ENCODE peak calls at places on chromosomes 12 and 14, in six cellular contexts. V is transverse colon, Q is HCT116, C is spleen, U is GM23338, J is Panc1. W is an unnamed sample.

GRCh38 chr12:53737951-53738833 is 10.9 kb upstream of the CALCOCO1 start:
- DNase-seq in V (peak; percentile 35), Q (no peak), C (peak; percentile 80), U (peak; percentile 83), J (no peak), W (no peak)

GRCh38 chr12:110117948-110118685 is 6.0 kb upstream of the IFT81 start:
- DNase-seq in V (no peak), Q (no peak), C (no peak), U (no peak), J (no peak), W (no peak)

GRCh38 chr12:2640709-2641108 is 154.1 kb upstream of the FKBP4 start:
- DNase-seq in V (peak; percentile 11), Q (peak; percentile 81), C (peak; percentile 59), U (no peak), J (peak; percentile 28), W (no peak)

GRCh38 chr12:1839956-1840550 is 19.7 kb downstream of the LRTM2 start:
- DNase-seq in V (no peak), Q (no peak), C (no peak), U (peak; percentile 19), J (no peak), W (no peak)

GRCh38 chr14:36662543-36663403 is 1.1 kb downstream of the PAX9 start:
- DNase-seq in V (no peak), Q (no peak), C (no peak), U (peak; percentile 77), J (no peak), W (peak; percentile 81)

GRCh38 chr12:79706676-79707075 is 15.9 kb upstream of the PAWR start:
- DNase-seq in V (no peak), Q (no peak), C (no peak), U (no peak), J (no peak), W (no peak)

GRCh38 chr14:35480119-35480769 is 53.7 kb upstream of the INSM2 start:
- DNase-seq in V (no peak), Q (no peak), C (no peak), U (no peak), J (no peak), W (no peak)

GRCh38 chr12:54341901-54342300 is 17.0 kb downstream of the COPZ1 start:
- DNase-seq in V (no peak), Q (no peak), C (no peak), U (no peak), J (no peak), W (no peak)

GRCh38 chr14:22483863-22484593 is 105.0 kb downstream of the DAD1 start:
- DNase-seq in V (no peak), Q (no peak), C (no peak), U (no peak), J (no peak), W (no peak)

GRCh38 chr14:67077914-67078313 is 111.3 kb upstream of the GARIN2 start:
- DNase-seq in V (no peak), Q (no peak), C (no peak), U (no peak), J (no peak), W (no peak)

GRCh38 chr12:8697120-8697475 is 693 bp upstream of the RIMKLB start:
- DNase-seq in V (no peak), Q (no peak), C (peak; percentile 90), U (peak; percentile 79), J (no peak), W (peak; percentile 90)

GRCh38 chr12:77685112-77685511 is 145.6 kb upstream of the NAV3 start:
- DNase-seq in V (peak; percentile 47), Q (peak; percentile 71), C (no peak), U (peak; percentile 82), J (peak; percentile 50), W (peak; percentile 23)

GRCh38 chr14:103724116-103724515 is 8.5 kb downstream of the ZFYVE21 start:
- DNase-seq in V (peak; percentile 35), Q (no peak), C (no peak), U (no peak), J (no peak), W (peak; percentile 87)

GRCh38 chr12:53695148-53696138 is 19.6 kb upstream of the ATP5MC2 start:
- DNase-seq in V (peak; percentile 17), Q (peak; percentile 36), C (peak; percentile 76), U (peak; percentile 70), J (no peak), W (peak; percentile 87)

GRCh38 chr12:132238487-132239248 is 90.7 kb downstream of the GALNT9 start:
- DNase-seq in V (no peak), Q (no peak), C (peak; percentile 69), U (no peak), J (no peak), W (no peak)

GRCh38 chr12:49010092-49010668 is 8.4 kb downstream of the PRKAG1 start:
- DNase-seq in V (no peak), Q (no peak), C (no peak), U (no peak), J (no peak), W (no peak)

GRCh38 chr12:93514853-93515252 is 47.5 kb downstream of the MRPL42 start:
- DNase-seq in V (no peak), Q (no peak), C (no peak), U (no peak), J (peak; percentile 25), W (no peak)

GRCh38 chr12:6122211-6122610 is 2.3 kb downstream of the VWF start:
- DNase-seq in V (no peak), Q (no peak), C (no peak), U (no peak), J (no peak), W (no peak)

GRCh38 chr14:100698719-100699448 is 27.8 kb upstream of the DLK1 start:
- DNase-seq in V (no peak), Q (no peak), C (no peak), U (no peak), J (no peak), W (no peak)

GRCh38 chr14:22311625-22312024 is 277.4 kb downstream of the DAD1 start:
- DNase-seq in V (no peak), Q (no peak), C (no peak), U (no peak), J (no peak), W (no peak)

GRCh38 chr12:70248916-70249315 is 5.7 kb downstream of the CNOT2 start:
- DNase-seq in V (no peak), Q (no peak), C (no peak), U (no peak), J (no peak), W (no peak)

GRCh38 chr12:53987748-53988147 is 2.8 kb downstream of the HOXC10 start:
- DNase-seq in V (no peak), Q (no peak), C (no peak), U (no peak), J (no peak), W (no peak)

GRCh38 chr12:6074979-6075585 is 49.4 kb downstream of the VWF start:
- DNase-seq in V (peak; percentile 36), Q (no peak), C (peak; percentile 83), U (peak; percentile 52), J (no peak), W (peak; percentile 78)

GRCh38 chr12:14264777-14265176 is 100.7 kb upstream of the ATF7IP start:
- DNase-seq in V (no peak), Q (no peak), C (no peak), U (no peak), J (no peak), W (no peak)

GRCh38 chr12:1630081-1630826 is 1.2 kb downstream of the WNT5B start:
- DNase-seq in V (peak; percentile 59), Q (no peak), C (peak; percentile 84), U (peak; percentile 61), J (no peak), W (peak; percentile 55)

GRCh38 chr14:59187802-59188460 is 536 bp upstream of the DAAM1 start:
- DNase-seq in V (peak; percentile 31), Q (no peak), C (peak; percentile 88), U (peak; percentile 45), J (peak; percentile 15), W (peak; percentile 42)

GRCh38 chr12:21169878-21170472 is 39.0 kb downstream of the SLCO1B1 start:
- DNase-seq in V (peak; percentile 24), Q (peak; percentile 37), C (no peak), U (peak; percentile 90), J (peak; percentile 15), W (no peak)
- TF ChIP-seq CTCF in V (peak; percentile 43), Q (peak; percentile 94), C (peak; percentile 9), U (peak; percentile 98), J (peak; percentile 68), W (peak; percentile 48)

DNA sequence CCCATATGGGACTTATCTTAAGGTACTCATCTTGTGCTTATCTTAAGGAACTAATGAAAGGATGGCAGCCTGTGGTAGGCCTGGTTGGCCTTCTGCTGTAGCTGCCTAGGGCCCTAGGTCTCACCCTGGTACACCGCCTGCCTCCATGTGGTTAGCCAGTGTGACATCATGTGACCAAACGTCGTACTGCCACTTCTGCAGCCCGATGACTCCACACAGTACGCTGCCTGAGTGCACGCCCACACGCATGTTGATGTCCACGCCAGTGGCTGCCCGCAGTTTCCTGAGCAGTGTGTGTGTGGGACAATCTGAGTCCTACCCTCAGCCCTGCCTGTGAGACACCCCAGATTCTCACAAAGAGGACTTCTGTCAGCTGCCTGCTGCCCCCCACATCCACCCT is 5.1 kb downstream of the ADCY4 start:
- DNase-seq in V (peak; percentile 69), Q (no peak), C (peak; percentile 94), U (no peak), J (no peak), W (peak; percentile 70)
- TF ChIP-seq POLR2AphosphoS5 in V (no peak), Q (no peak), C (peak; percentile 84), U (no peak), J (no peak), W (peak; percentile 59)

GRCh38 chr14:54782803-54783659 is 119.6 kb downstream of the GCH1 start:
- DNase-seq in V (peak; percentile 18), Q (no peak), C (no peak), U (peak; percentile 68), J (no peak), W (no peak)
- TF ChIP-seq CTCF in V (no peak), Q (peak; percentile 16), C (peak; percentile 35), U (peak; percentile 42), J (no peak), W (no peak)

GRCh38 chr12:89451876-89452275 is 72.7 kb downstream of the GALNT4 start:
- DNase-seq in V (peak; percentile 25), Q (no peak), C (no peak), U (peak; percentile 82), J (no peak), W (no peak)
- TF ChIP-seq POLR2AphosphoS5 in V (no peak), Q (no peak), C (peak; percentile 60), U (peak; percentile 22), J (no peak), W (peak; percentile 27)